ENCODE peak calls at places on chromosomes 11 and 22, in four cellular contexts. S, E, M and B are unnamed samples.

GRCh38 chr11:86365566-86365965 is 9.1 kb upstream of the CCDC81 start:
- DNase-seq in S (no peak), E (peak), M (no peak), B (no peak)

GRCh38 chr11:19819148-19819547 is 106.5 kb downstream of the NAV2 start:
- DNase-seq in S (no peak), E (no peak), M (no peak), B (no peak)

GRCh38 chr11:130536106-130537040 is 87.9 kb downstream of the ADAMTS15 start:
- DNase-seq in S (no peak), E (no peak), M (no peak), B (no peak)

GRCh38 chr11:8019671-8020597 is 32.8 kb downstream of the EIF3F start:
- DNase-seq in S (peak), E (no peak), M (no peak), B (no peak)

GRCh38 chr11:9263840-9264380 is 1.2 kb downstream of the DENND5A start:
- DNase-seq in S (peak), E (peak), M (no peak), B (no peak)

GRCh38 chr11:3880724-3881123 is 25.3 kb downstream of the STIM1 start:
- DNase-seq in S (peak), E (no peak), M (no peak), B (no peak)

GRCh38 chr22:17807086-17807485 is 32.8 kb upstream of the BID start:
- DNase-seq in S (no peak), E (no peak), M (no peak), B (no peak)

GRCh38 chr22:43090130-43090789 is 1.1 kb upstream of the TTLL1 start:
- DNase-seq in S (peak), E (peak), M (no peak), B (no peak)

GRCh38 chr11:67665537-67666302 is 8.7 kb downstream of the ALDH3B2 start:
- DNase-seq in S (peak), E (no peak), M (peak), B (no peak)

GRCh38 chr11:69144719-69145365 is 10.9 kb upstream of the SMIM38 start:
- DNase-seq in S (peak), E (peak), M (no peak), B (no peak)

GRCh38 chr22:46445771-46446485 is 91.5 kb downstream of the CELSR1 start:
- DNase-seq in S (no peak), E (no peak), M (no peak), B (no peak)

GRCh38 chr22:37163618-37164534 is 14.2 kb upstream of the IL2RB start:
- DNase-seq in S (peak), E (no peak), M (peak), B (peak)

GRCh38 chr11:46066335-46066734 is 54.9 kb downstream of the PHF21A start:
- DNase-seq in S (no peak), E (no peak), M (no peak), B (no peak)

GRCh38 chr11:66126808-66127555 is 56.9 kb downstream of the PACS1 start:
- DNase-seq in S (no peak), E (peak), M (no peak), B (peak)

GRCh38 chr11:134471341-134472187 is 59.5 kb upstream of the B3GAT1 start:
- DNase-seq in S (no peak), E (no peak), M (no peak), B (no peak)

GRCh38 chr11:35029979-35030378 is 109.0 kb upstream of the CD44 start:
- DNase-seq in S (peak), E (peak), M (no peak), B (no peak)
- TF ChIP-seq CTCF in S (no peak), E (no peak), M (no peak), B (no peak)

GRCh38 chr11:92224394-92225205 is at the start of gene FAT3:
- DNase-seq in S (peak), E (peak), M (peak), B (no peak)

GRCh38 chr11:92227233-92227593 is 2.6 kb downstream of the FAT3 start:
- DNase-seq in S (peak), E (no peak), M (no peak), B (no peak)

GRCh38 chr11:92226331-92227232 is 2.0 kb downstream of the FAT3 start:
- DNase-seq in S (no peak), E (peak), M (peak), B (no peak)

GRCh38 chr11:92225206-92225562 is 566 bp downstream of the FAT3 start:
- DNase-seq in S (peak), E (no peak), M (peak), B (no peak)

DNA sequence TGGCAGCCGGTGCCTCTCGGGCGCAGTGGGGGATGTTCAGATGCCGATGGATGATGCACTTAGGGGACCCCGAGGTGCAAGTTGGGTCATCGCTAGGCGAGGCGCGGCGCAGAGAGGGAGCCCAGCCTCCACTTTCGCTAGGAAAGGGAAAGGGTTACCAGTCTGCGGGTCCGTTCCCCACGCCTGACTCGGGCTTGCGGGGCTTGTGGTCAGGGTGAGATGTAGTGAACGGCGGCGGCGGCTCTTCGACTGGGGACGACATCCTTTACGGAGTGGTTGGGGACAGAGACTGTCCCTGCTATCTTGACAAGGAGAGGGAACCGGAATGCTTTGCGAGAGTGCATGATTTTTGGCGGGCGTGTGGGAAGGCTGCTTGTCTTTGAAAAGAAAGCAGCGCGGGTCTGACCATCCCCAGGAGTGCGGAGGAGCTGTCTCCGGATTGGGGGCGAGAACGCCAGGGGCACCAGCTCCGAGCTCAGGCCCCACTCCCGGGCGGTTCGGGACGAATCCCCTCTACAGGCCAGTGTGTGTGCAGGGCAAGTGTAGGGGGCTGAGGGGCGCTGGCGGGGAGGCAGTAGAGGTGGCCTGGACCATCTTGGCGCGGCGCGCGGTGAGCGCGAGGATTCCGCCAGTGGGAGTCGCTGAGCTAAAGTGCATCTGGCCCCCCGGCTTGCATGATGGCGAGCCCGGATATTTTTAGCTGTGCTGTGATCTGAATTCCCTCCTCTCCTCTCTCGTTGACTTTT is 1.1 kb downstream of the FAT3 start:
- DNase-seq in S (peak), E (peak), M (peak), B (no peak)
- TF ChIP-seq CTCF in S (no peak), E (peak), M (peak), B (no peak)

GRCh38 chr11:17855531-17856290 is 121.1 kb downstream of the KCNC1 start:
- DNase-seq in S (no peak), E (no peak), M (no peak), B (no peak)
- TF ChIP-seq CTCF in S (no peak), E (no peak), M (no peak), B (no peak)

DNA sequence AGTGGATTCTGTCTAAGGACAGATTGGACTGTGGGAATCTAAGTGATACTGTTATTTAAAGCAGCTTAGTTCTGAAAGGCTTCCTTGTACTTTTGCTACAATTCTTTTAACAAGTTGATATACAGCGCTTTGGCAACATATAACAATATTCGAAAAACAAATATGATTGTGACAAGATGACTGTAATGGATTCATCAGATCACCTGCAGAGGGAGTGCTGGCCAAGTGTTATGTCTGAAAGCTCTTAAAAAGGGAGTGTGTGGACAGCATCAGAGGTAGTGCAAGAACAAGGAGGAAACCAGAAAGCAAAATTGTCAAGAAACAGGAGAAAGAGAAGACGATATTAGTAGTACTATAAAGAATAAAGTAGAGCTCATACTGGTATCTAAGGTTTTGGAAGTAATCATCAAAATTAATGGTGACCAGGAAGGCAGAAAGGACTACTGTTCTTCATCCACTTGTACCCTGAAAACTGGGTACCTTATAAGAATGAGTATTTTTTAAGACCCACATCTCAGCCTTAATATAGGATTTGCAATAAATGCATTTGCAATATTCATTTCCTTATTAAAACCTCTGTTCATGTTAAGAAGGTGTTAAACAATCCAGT is 1112.0 kb upstream of the CCDC90B start:
- DNase-seq in S (no peak), E (no peak), M (no peak), B (no peak)
- TF ChIP-seq CTCF in S (peak), E (no peak), M (peak), B (no peak)

GRCh38 chr22:26798433-26799065 is 141.2 kb downstream of the MIAT start:
- DNase-seq in S (no peak), E (no peak), M (no peak), B (no peak)

GRCh38 chr22:26800858-26801257 is 143.5 kb downstream of the MIAT start:
- DNase-seq in S (no peak), E (peak), M (no peak), B (no peak)

GRCh38 chr22:26796785-26797184 is 139.4 kb downstream of the MIAT start:
- DNase-seq in S (no peak), E (no peak), M (no peak), B (no peak)

GRCh38 chr22:26801449-26801848 is 144.1 kb downstream of the MIAT start:
- DNase-seq in S (no peak), E (no peak), M (no peak), B (no peak)

GRCh38 chr22:26797910-26798309 is 140.5 kb downstream of the MIAT start:
- DNase-seq in S (no peak), E (no peak), M (no peak), B (no peak)
- TF ChIP-seq CTCF in S (no peak), E (no peak), M (peak), B (no peak)

GRCh38 chr11:102806296-102806695 is 8.3 kb upstream of the MMP1 start:
- DNase-seq in S (no peak), E (no peak), M (no peak), B (no peak)

GRCh38 chr11:102807921-102808320 is 10.0 kb upstream of the MMP1 start:
- DNase-seq in S (no peak), E (peak), M (no peak), B (no peak)

GRCh38 chr11:102812188-102812587 is 14.2 kb upstream of the MMP1 start:
- DNase-seq in S (no peak), E (no peak), M (no peak), B (no peak)

GRCh38 chr11:102813484-102813883 is 15.5 kb upstream of the MMP1 start:
- DNase-seq in S (no peak), E (no peak), M (no peak), B (no peak)

DNA sequence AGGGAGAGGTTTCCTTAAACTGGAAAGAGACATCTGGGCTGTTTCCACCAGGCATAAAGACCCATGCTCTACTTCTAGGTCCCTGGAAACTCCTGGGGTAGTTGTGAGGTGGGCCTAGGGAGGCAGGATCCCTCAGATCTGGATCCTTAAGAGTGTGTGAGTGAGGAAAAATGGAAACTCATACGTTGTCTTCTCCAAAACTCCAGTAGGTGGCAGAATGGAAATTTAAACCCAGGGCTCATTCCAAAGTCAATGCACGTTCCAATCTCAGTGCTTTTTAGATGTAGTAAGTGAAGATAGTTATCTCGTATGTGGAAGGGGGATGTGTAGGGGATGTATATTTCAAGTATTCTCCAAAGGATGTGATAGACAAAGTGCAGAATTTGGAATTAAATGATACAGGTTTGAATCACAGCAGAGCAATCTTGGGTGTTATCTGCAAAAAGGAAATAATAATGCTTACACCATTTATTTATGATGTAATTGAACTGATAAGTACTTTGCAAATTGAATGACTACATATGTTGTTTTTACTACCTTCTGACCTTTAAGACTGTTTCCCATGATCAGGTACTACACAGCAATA is 13.1 kb upstream of the MMP1 start:
- DNase-seq in S (no peak), E (peak), M (no peak), B (no peak)
- TF ChIP-seq CTCF in S (peak), E (peak), M (peak), B (no peak)

DNA sequence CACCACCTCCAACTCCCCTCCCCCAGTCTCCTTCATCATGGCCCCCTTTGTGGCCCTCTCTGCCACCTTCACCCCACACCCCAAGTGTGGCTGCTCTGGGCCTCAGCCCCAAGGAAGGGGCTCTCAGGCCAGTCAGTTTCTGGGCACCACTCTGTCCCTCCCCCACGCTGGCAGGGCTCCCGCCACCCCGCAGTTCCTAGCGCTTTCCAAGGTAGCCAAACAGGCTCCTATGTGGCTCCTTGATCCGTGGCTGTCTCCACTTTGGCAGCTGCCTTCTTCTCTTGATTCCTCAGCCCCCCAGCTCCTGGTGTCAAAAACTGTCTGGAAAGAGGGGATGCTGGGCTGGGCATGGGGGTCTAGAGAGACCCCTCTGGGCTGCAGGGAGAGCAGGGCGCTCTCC is 10.4 kb upstream of the CACNA1I start:
- DNase-seq in S (no peak), E (no peak), M (no peak), B (no peak)
- TF ChIP-seq CTCF in S (no peak), E (no peak), M (no peak), B (no peak)

GRCh38 chr11:11349870-11350325 is 3.2 kb downstream of the CSNK2A3 start:
- DNase-seq in S (no peak), E (peak), M (no peak), B (no peak)

GRCh38 chr11:11349051-11349450 is 4.0 kb downstream of the CSNK2A3 start:
- DNase-seq in S (no peak), E (peak), M (no peak), B (no peak)

GRCh38 chr11:11348303-11348702 is 4.7 kb downstream of the CSNK2A3 start:
- DNase-seq in S (no peak), E (no peak), M (no peak), B (no peak)

GRCh38 chr11:11347583-11347982 is 5.5 kb downstream of the CSNK2A3 start:
- DNase-seq in S (no peak), E (no peak), M (no peak), B (no peak)

DNA sequence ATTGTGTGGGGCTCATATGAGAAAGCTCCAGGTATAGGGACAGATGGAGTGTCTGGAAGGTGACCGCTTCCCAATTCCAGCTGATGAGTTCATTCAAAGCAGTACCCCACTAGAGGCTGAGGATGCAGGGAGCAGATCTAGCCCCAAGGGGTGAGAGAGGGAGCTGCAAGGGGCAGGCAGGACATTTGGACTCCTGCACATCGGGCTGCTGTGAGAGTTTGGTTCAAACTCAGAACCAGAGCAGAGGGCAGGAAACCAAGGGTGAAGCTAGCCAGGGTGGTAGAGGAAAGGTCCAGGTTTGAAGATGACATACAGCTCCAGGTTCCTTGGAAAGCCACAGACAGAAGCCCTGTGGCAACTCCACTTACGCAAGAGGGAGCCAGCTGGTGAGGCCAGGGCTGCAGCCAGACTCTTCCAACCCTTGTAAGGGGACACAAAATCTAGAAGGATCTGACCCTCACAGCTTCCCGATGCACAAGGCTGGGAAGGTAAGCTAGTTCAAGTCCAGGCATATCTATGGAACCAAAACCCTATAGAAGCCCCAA is 1.9 kb downstream of the CSNK2A3 start:
- DNase-seq in S (no peak), E (peak), M (no peak), B (no peak)
- TF ChIP-seq CTCF in S (no peak), E (no peak), M (no peak), B (no peak)